ENCODE peak calls at places on chromosomes 6 and 20, in six cellular contexts. One of them, this sample, is unnamed.

GRCh38 chr6:145147981-145148380 is 587.3 kb downstream of the EPM2A start:
- DNase-seq in heart left ventricle: no peak
- DNase-seq in GM12878: no peak
- DNase-seq in transverse colon: no peak
- DNase-seq in ovary: no peak
- DNase-seq in uterus: no peak
- DNase-seq in this sample: no peak

GRCh38 chr6:68575765-68576439 is 59.2 kb upstream of the ADGRB3 start:
- DNase-seq in heart left ventricle: peak
- DNase-seq in GM12878: no peak
- DNase-seq in transverse colon: no peak
- DNase-seq in ovary: no peak
- DNase-seq in uterus: no peak
- DNase-seq in this sample: peak

GRCh38 chr6:1771324-1771723 is 161.6 kb downstream of the FOXC1 start:
- DNase-seq in heart left ventricle: no peak
- DNase-seq in GM12878: no peak
- DNase-seq in transverse colon: no peak
- DNase-seq in ovary: no peak
- DNase-seq in uterus: no peak
- DNase-seq in this sample: no peak

GRCh38 chr6:134813146-134813545 is 136.8 kb downstream of the ALDH8A1 start:
- DNase-seq in heart left ventricle: no peak
- DNase-seq in GM12878: no peak
- DNase-seq in transverse colon: no peak
- DNase-seq in ovary: no peak
- DNase-seq in uterus: no peak
- DNase-seq in this sample: no peak

GRCh38 chr20:39986231-39986904 is 702.7 kb downstream of the MAFB start:
- DNase-seq in heart left ventricle: peak
- DNase-seq in GM12878: no peak
- DNase-seq in transverse colon: peak
- DNase-seq in ovary: peak
- DNase-seq in uterus: peak
- DNase-seq in this sample: peak

GRCh38 chr20:44017905-44018683 is 103.4 kb downstream of the TOX2 start:
- DNase-seq in heart left ventricle: no peak
- DNase-seq in GM12878: no peak
- DNase-seq in transverse colon: peak
- DNase-seq in ovary: no peak
- DNase-seq in uterus: peak
- DNase-seq in this sample: peak

GRCh38 chr20:47576516-47577033 is 74.9 kb downstream of the NCOA3 start:
- DNase-seq in heart left ventricle: no peak
- DNase-seq in GM12878: peak
- DNase-seq in transverse colon: peak
- DNase-seq in ovary: peak
- DNase-seq in uterus: peak
- DNase-seq in this sample: peak

GRCh38 chr6:169965657-169966311 is 214.4 kb downstream of the ERMARD start:
- DNase-seq in heart left ventricle: no peak
- DNase-seq in GM12878: no peak
- DNase-seq in transverse colon: no peak
- DNase-seq in ovary: no peak
- DNase-seq in uterus: no peak
- DNase-seq in this sample: peak

GRCh38 chr6:75412937-75413662 is 80.5 kb downstream of the FILIP1 start:
- DNase-seq in heart left ventricle: no peak
- DNase-seq in GM12878: no peak
- DNase-seq in transverse colon: no peak
- DNase-seq in ovary: no peak
- DNase-seq in uterus: no peak
- DNase-seq in this sample: no peak

GRCh38 chr20:41476013-41476441 is 109.4 kb upstream of the EMILIN3 start:
- DNase-seq in heart left ventricle: no peak
- DNase-seq in GM12878: no peak
- DNase-seq in transverse colon: peak
- DNase-seq in ovary: no peak
- DNase-seq in uterus: no peak
- DNase-seq in this sample: peak

GRCh38 chr6:9933674-9934073 is 481.2 kb downstream of the TFAP2A start:
- DNase-seq in heart left ventricle: no peak
- DNase-seq in GM12878: no peak
- DNase-seq in transverse colon: no peak
- DNase-seq in ovary: no peak
- DNase-seq in uterus: no peak
- DNase-seq in this sample: no peak

GRCh38 chr6:118580585-118581419 is 32.7 kb downstream of the PLN start:
- DNase-seq in heart left ventricle: peak
- DNase-seq in GM12878: no peak
- DNase-seq in transverse colon: no peak
- DNase-seq in ovary: no peak
- DNase-seq in uterus: peak
- DNase-seq in this sample: peak

GRCh38 chr6:25342784-25343183 is 63.6 kb downstream of the CARMIL1 start:
- DNase-seq in heart left ventricle: no peak
- DNase-seq in GM12878: no peak
- DNase-seq in transverse colon: no peak
- DNase-seq in ovary: no peak
- DNase-seq in uterus: no peak
- DNase-seq in this sample: no peak

DNA sequence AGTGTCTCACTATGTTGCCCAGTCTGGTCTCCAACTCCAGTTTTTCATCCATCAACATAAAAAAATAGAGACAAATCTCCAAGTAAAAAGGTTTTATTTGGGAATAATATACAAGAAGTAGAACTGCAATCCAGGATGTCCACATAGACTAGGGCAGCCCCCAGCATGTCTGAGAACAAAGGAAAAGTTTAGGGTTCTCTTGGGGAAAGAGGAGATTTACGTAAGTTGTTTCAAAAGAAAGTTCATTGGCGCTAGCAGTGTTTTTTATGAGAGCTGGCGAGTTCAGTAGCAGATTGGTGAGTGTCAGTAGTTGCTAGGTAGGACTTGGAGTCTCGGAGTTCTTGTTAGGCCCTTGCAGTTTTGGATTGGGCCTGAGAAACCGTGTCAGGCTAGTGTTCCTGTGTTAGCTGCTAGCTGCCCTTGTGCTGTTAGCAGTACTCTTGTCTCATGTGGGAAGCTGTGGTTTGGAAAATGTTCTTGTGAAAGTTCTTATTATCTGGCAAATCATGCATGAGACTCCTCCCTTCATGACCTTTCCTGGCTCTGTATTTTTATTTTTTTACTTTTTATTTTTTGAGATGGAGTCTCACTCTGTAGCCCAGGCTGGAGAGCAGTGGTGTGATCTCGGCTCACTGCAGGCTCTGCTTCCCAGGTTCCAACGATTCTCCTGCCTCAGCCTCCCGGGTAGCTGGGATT is 24.7 kb downstream of the TTLL9 start:
- DNase-seq in heart left ventricle: no peak
- DNase-seq in GM12878: peak
- DNase-seq in transverse colon: peak
- DNase-seq in ovary: no peak
- DNase-seq in uterus: peak
- DNase-seq in this sample: peak
- H3K27ac ChIP-seq in heart left ventricle: peak
- H3K27ac ChIP-seq in GM12878: peak
- H3K27ac ChIP-seq in transverse colon: peak
- H3K27ac ChIP-seq in ovary: no peak
- H3K27ac ChIP-seq in uterus: peak
- H3K27ac ChIP-seq in this sample: peak

DNA sequence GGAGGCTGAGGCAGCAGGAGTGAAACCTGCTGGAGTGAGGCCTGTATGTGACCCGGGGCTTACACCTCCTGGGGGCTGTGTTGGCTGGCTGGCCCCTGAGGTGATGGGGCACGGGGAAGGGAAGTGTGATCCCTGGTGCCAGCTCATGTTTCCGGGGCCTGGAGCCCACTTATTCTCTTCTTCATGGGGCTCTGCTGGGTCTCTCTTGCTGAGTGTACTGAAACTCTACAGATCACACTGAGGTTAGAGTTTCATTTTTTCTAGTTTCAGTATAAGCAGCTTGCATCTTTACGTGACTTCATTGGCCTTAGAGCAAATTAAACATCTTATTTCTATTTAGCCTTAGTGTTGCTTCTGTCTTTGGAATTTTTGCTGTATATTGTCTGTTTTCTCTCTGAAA is 96.2 kb downstream of the ANKS1A start:
- DNase-seq in heart left ventricle: no peak
- DNase-seq in GM12878: no peak
- DNase-seq in transverse colon: no peak
- DNase-seq in ovary: no peak
- DNase-seq in uterus: no peak
- DNase-seq in this sample: no peak
- TF ChIP-seq POLR2A in heart left ventricle: no peak
- TF ChIP-seq POLR2A in GM12878: no peak
- TF ChIP-seq POLR2A in transverse colon: no peak
- TF ChIP-seq POLR2A in ovary: no peak
- TF ChIP-seq POLR2A in uterus: no peak
- TF ChIP-seq POLR2A in this sample: no peak

DNA sequence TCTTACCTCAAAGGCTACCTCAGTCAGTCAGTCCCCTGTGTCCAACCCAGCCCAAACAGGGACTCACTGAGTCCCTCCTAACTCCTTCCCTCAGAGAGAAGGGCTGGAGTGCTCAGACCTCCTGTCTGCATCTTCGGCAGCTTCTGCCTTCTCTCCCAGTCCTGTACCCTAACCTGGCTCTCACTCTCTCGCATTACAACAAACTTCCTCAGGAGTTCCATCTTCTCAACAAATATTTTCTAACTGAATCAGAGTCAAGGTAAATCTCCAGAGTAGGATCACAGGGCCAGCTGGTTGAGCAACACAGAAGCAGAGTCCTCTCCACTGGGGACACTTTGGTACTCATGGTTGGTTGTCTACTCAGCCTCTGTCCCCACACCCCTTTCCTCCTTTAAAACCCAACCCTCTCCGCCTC is 92.3 kb downstream of the MRPL14 start:
- DNase-seq in heart left ventricle: no peak
- DNase-seq in GM12878: no peak
- DNase-seq in transverse colon: no peak
- DNase-seq in ovary: no peak
- DNase-seq in uterus: peak
- DNase-seq in this sample: no peak
- H3K27ac ChIP-seq in heart left ventricle: no peak
- H3K27ac ChIP-seq in GM12878: no peak
- H3K27ac ChIP-seq in transverse colon: no peak
- H3K27ac ChIP-seq in ovary: no peak
- H3K27ac ChIP-seq in uterus: peak
- H3K27ac ChIP-seq in this sample: no peak

GRCh38 chr6:166330612-166331011 is 11.7 kb downstream of the SFT2D1 start:
- DNase-seq in heart left ventricle: peak
- DNase-seq in GM12878: no peak
- DNase-seq in transverse colon: peak
- DNase-seq in ovary: peak
- DNase-seq in uterus: no peak
- DNase-seq in this sample: peak

GRCh38 chr6:166334878-166335277 is 7.5 kb downstream of the SFT2D1 start:
- DNase-seq in heart left ventricle: no peak
- DNase-seq in GM12878: no peak
- DNase-seq in transverse colon: no peak
- DNase-seq in ovary: no peak
- DNase-seq in uterus: no peak
- DNase-seq in this sample: no peak

GRCh38 chr6:166331503-166332133 is 10.7 kb downstream of the SFT2D1 start:
- DNase-seq in heart left ventricle: no peak
- DNase-seq in GM12878: no peak
- DNase-seq in transverse colon: no peak
- DNase-seq in ovary: no peak
- DNase-seq in uterus: no peak
- DNase-seq in this sample: no peak

GRCh38 chr6:166335378-166336366 is 6.7 kb downstream of the SFT2D1 start:
- DNase-seq in heart left ventricle: no peak
- DNase-seq in GM12878: peak
- DNase-seq in transverse colon: no peak
- DNase-seq in ovary: no peak
- DNase-seq in uterus: no peak
- DNase-seq in this sample: no peak

GRCh38 chr6:166333172-166333995 is 9.0 kb downstream of the SFT2D1 start:
- DNase-seq in heart left ventricle: no peak
- DNase-seq in GM12878: peak
- DNase-seq in transverse colon: no peak
- DNase-seq in ovary: no peak
- DNase-seq in uterus: no peak
- DNase-seq in this sample: no peak
- TF ChIP-seq POLR2A in heart left ventricle: no peak
- TF ChIP-seq POLR2A in GM12878: peak
- TF ChIP-seq POLR2A in transverse colon: no peak
- TF ChIP-seq POLR2A in ovary: no peak
- TF ChIP-seq POLR2A in uterus: no peak
- TF ChIP-seq POLR2A in this sample: no peak

GRCh38 chr20:48684501-48685041 is 143.2 kb downstream of the PREX1 start:
- DNase-seq in heart left ventricle: no peak
- DNase-seq in GM12878: no peak
- DNase-seq in transverse colon: peak
- DNase-seq in ovary: no peak
- DNase-seq in uterus: no peak
- DNase-seq in this sample: peak
- H3K27ac ChIP-seq in heart left ventricle: no peak
- H3K27ac ChIP-seq in GM12878: no peak
- H3K27ac ChIP-seq in transverse colon: peak
- H3K27ac ChIP-seq in ovary: no peak
- H3K27ac ChIP-seq in uterus: no peak
- H3K27ac ChIP-seq in this sample: no peak

DNA sequence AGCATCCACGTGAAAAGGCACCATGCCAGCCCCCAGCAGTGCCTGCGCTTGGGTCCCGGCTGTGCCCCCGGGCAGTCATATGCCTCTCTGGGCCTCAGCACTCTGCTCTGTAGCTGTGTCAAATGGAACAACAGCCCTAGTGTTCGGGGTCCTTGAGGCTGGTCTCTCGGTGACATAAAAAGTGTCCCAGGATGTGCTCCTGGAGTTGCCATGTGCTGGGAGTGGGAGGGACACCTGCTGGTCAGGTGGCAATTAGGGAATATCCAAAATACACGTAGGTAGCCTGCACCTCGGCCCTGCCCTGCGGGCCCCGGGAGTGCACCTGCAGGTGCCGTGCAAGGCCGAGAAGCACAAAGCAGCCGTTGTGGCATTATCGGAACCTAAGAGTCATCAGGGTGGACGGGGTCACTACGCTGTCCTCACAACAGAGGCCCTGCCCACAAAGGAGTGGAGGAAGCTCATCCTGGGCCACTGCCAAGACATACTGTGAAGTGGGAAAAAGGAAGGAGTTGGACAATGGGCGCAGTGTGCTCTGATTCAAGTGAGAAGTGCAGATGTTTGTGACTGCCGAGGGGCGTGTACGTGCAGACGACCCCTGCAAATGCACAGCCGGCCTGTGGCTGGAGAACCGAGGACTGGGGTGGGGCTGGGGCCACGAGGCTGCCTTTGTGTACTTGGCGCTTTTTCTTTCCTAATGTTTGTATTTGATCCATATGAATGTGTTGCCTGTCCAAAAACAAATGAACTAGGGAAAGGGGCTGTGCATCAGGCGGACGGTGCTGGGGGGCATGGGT is 24.6 kb downstream of the SLCO4A1 start:
- DNase-seq in heart left ventricle: no peak
- DNase-seq in GM12878: no peak
- DNase-seq in transverse colon: peak
- DNase-seq in ovary: peak
- DNase-seq in uterus: peak
- DNase-seq in this sample: peak
- TF ChIP-seq POLR2A in heart left ventricle: no peak
- TF ChIP-seq POLR2A in GM12878: no peak
- TF ChIP-seq POLR2A in transverse colon: peak
- TF ChIP-seq POLR2A in ovary: no peak
- TF ChIP-seq POLR2A in uterus: no peak
- TF ChIP-seq POLR2A in this sample: no peak

This sample was measured in body of pancreas.